ENCODE peak calls at places on chromosomes 2 and 18, in ten cellular contexts. C, V, Z, G, U, B, K, A, I and R are unnamed samples.

GRCh38 chr18:55228707-55229106 is 269.4 kb upstream of the CCDC68 start:
- DNase-seq in C (no peak), V (no peak), Z (no peak), G (peak), U (peak), B (no peak), K (no peak), A (no peak), I (peak), R (no peak)

GRCh38 chr18:47677952-47678351 is 252.5 kb downstream of the SMAD2 start:
- DNase-seq in C (no peak), V (no peak), Z (no peak), G (no peak), U (no peak), B (no peak), K (no peak), A (no peak), I (no peak), R (no peak)

GRCh38 chr2:61855178-61855523 is 1.3 kb upstream of the FAM161A start:
- DNase-seq in C (no peak), V (no peak), Z (peak), G (no peak), U (peak), B (no peak), K (peak), A (no peak), I (no peak), R (peak)

GRCh38 chr18:23963443-23964185 is 50.9 kb upstream of the TTC39C start:
- DNase-seq in C (no peak), V (peak), Z (no peak), G (no peak), U (peak), B (no peak), K (no peak), A (no peak), I (no peak), R (no peak)

GRCh38 chr2:238286987-238287386 is 1.4 kb downstream of the PER2 start:
- DNase-seq in C (no peak), V (no peak), Z (no peak), G (peak), U (no peak), B (no peak), K (no peak), A (no peak), I (peak), R (peak)

GRCh38 chr2:201171259-201171814 is 11.6 kb upstream of the CASP10 start:
- DNase-seq in C (no peak), V (no peak), Z (no peak), G (no peak), U (no peak), B (no peak), K (no peak), A (no peak), I (no peak), R (no peak)

GRCh38 chr18:23542471-23542870 is 39.2 kb downstream of the RMC1 start:
- DNase-seq in C (no peak), V (no peak), Z (no peak), G (no peak), U (no peak), B (no peak), K (no peak), A (no peak), I (no peak), R (no peak)

GRCh38 chr2:42225573-42225972 is 56.4 kb downstream of the EML4 start:
- DNase-seq in C (no peak), V (no peak), Z (no peak), G (no peak), U (no peak), B (no peak), K (no peak), A (no peak), I (no peak), R (no peak)

GRCh38 chr2:205383601-205384000 is 298.7 kb upstream of the NRP2 start:
- DNase-seq in C (no peak), V (no peak), Z (no peak), G (no peak), U (no peak), B (no peak), K (no peak), A (no peak), I (no peak), R (no peak)

GRCh38 chr2:127437056-127437455 is 18.8 kb downstream of the PROC start:
- DNase-seq in C (no peak), V (no peak), Z (no peak), G (no peak), U (no peak), B (no peak), K (no peak), A (no peak), I (no peak), R (no peak)

GRCh38 chr18:35736696-35737095 is 155.2 kb downstream of the GALNT1 start:
- DNase-seq in C (no peak), V (peak), Z (no peak), G (no peak), U (no peak), B (no peak), K (no peak), A (no peak), I (no peak), R (no peak)

GRCh38 chr2:237876056-237876439 is 16.6 kb downstream of the RAMP1 start:
- DNase-seq in C (peak), V (no peak), Z (no peak), G (no peak), U (no peak), B (no peak), K (no peak), A (no peak), I (peak), R (no peak)

GRCh38 chr18:58226476-58226875 is 182.4 kb downstream of the NEDD4L start:
- DNase-seq in C (no peak), V (no peak), Z (no peak), G (no peak), U (no peak), B (no peak), K (no peak), A (no peak), I (no peak), R (no peak)

GRCh38 chr2:64636105-64636873 is 17.4 kb downstream of the SERTAD2 start:
- DNase-seq in C (no peak), V (no peak), Z (peak), G (peak), U (no peak), B (no peak), K (no peak), A (no peak), I (no peak), R (no peak)

GRCh38 chr2:231902598-231902997 is 23.6 kb downstream of the NPPC start:
- DNase-seq in C (no peak), V (no peak), Z (no peak), G (no peak), U (no peak), B (no peak), K (no peak), A (no peak), I (no peak), R (no peak)

GRCh38 chr18:9319333-9319732 is 15.2 kb upstream of the TWSG1 start:
- DNase-seq in C (no peak), V (no peak), Z (no peak), G (no peak), U (no peak), B (no peak), K (no peak), A (no peak), I (no peak), R (no peak)

GRCh38 chr2:25043241-25043867 is 1.5 kb downstream of the EFR3B start:
- DNase-seq in C (no peak), V (peak), Z (no peak), G (no peak), U (peak), B (no peak), K (no peak), A (peak), I (no peak), R (peak)

GRCh38 chr18:80247403-80247916 is at the start of gene PARD6G:
- DNase-seq in C (peak), V (peak), Z (peak), G (peak), U (peak), B (no peak), K (peak), A (peak), I (peak), R (peak)

GRCh38 chr2:212975333-212975732 is 176.1 kb downstream of the IKZF2 start:
- DNase-seq in C (no peak), V (no peak), Z (no peak), G (no peak), U (no peak), B (no peak), K (no peak), A (no peak), I (no peak), R (no peak)

GRCh38 chr2:217099561-217099960 is 239.7 kb upstream of the TNP1 start:
- DNase-seq in C (peak), V (peak), Z (no peak), G (peak), U (no peak), B (peak), K (no peak), A (no peak), I (no peak), R (no peak)

GRCh38 chr2:203705184-203705583 is 1.3 kb upstream of the CD28 start:
- DNase-seq in C (no peak), V (no peak), Z (no peak), G (no peak), U (no peak), B (no peak), K (no peak), A (no peak), I (no peak), R (no peak)

GRCh38 chr2:128236491-128237035 is 82.1 kb downstream of the HS6ST1 start:
- DNase-seq in C (no peak), V (peak), Z (no peak), G (peak), U (no peak), B (no peak), K (no peak), A (no peak), I (no peak), R (no peak)

GRCh38 chr2:3557588-3558204 is 437 bp downstream of the RNASEH1 start:
- DNase-seq in C (no peak), V (no peak), Z (no peak), G (no peak), U (no peak), B (no peak), K (no peak), A (no peak), I (no peak), R (no peak)

GRCh38 chr2:150030440-150030839 is 442.9 kb upstream of the MMADHC start:
- DNase-seq in C (no peak), V (no peak), Z (no peak), G (no peak), U (no peak), B (no peak), K (no peak), A (no peak), I (no peak), R (no peak)

GRCh38 chr2:221443631-221444030 is 128.5 kb downstream of the EPHA4 start:
- DNase-seq in C (no peak), V (no peak), Z (no peak), G (no peak), U (no peak), B (no peak), K (no peak), A (no peak), I (no peak), R (no peak)

GRCh38 chr2:479505-480161 is 191.7 kb upstream of the ALKAL2 start:
- DNase-seq in C (no peak), V (no peak), Z (no peak), G (no peak), U (no peak), B (no peak), K (no peak), A (no peak), I (no peak), R (no peak)

GRCh38 chr2:1509271-1509995 is 96.2 kb downstream of the TPO start:
- DNase-seq in C (no peak), V (no peak), Z (no peak), G (no peak), U (no peak), B (no peak), K (peak), A (no peak), I (peak), R (no peak)

GRCh38 chr2:138622606-138623005 is 121.0 kb downstream of the SPOPL start:
- DNase-seq in C (no peak), V (no peak), Z (no peak), G (no peak), U (no peak), B (no peak), K (no peak), A (no peak), I (no peak), R (no peak)

GRCh38 chr2:61771904-61772845 is 81.7 kb downstream of the FAM161A start:
- DNase-seq in C (no peak), V (no peak), Z (no peak), G (no peak), U (no peak), B (no peak), K (no peak), A (no peak), I (no peak), R (no peak)

GRCh38 chr2:27049422-27050280 is 1.8 kb upstream of the AGBL5 start:
- DNase-seq in C (no peak), V (no peak), Z (peak), G (peak), U (no peak), B (no peak), K (peak), A (no peak), I (peak), R (peak)

GRCh38 chr2:47076586-47077441 is 78.3 kb downstream of the STPG4 start:
- DNase-seq in C (peak), V (peak), Z (no peak), G (peak), U (peak), B (peak), K (peak), A (no peak), I (peak), R (peak)

GRCh38 chr2:36572752-36573125 is 25.2 kb downstream of the FEZ2 start:
- DNase-seq in C (no peak), V (no peak), Z (no peak), G (no peak), U (no peak), B (no peak), K (no peak), A (no peak), I (no peak), R (no peak)

GRCh38 chr2:206783718-206784117 is 18.3 kb downstream of the FASTKD2 start:
- DNase-seq in C (no peak), V (peak), Z (no peak), G (no peak), U (peak), B (no peak), K (no peak), A (no peak), I (no peak), R (no peak)

GRCh38 chr2:104378853-104379374 is 475.0 kb upstream of the POU3F3 start:
- DNase-seq in C (no peak), V (no peak), Z (no peak), G (peak), U (peak), B (no peak), K (peak), A (peak), I (no peak), R (peak)

GRCh38 chr2:8536686-8537571 is 144.9 kb upstream of the ID2 start:
- DNase-seq in C (no peak), V (peak), Z (no peak), G (peak), U (no peak), B (no peak), K (peak), A (no peak), I (no peak), R (no peak)

GRCh38 chr2:11831415-11831814 is 85.0 kb downstream of the LPIN1 start:
- DNase-seq in C (no peak), V (no peak), Z (no peak), G (no peak), U (no peak), B (no peak), K (no peak), A (no peak), I (no peak), R (no peak)
- H3K4me3 ChIP-seq in C (no peak), V (no peak), Z (no peak), G (no peak), U (no peak), B (no peak), K (no peak), A (no peak), I (no peak), R (no peak)

GRCh38 chr2:234954551-234954992 is 2.8 kb downstream of the SH3BP4 start:
- DNase-seq in C (no peak), V (peak), Z (peak), G (no peak), U (no peak), B (no peak), K (no peak), A (no peak), I (peak), R (no peak)
- H3K4me3 ChIP-seq in C (no peak), V (peak), Z (peak), G (no peak), U (no peak), B (no peak), K (no peak), A (peak), I (peak), R (no peak)

DNA sequence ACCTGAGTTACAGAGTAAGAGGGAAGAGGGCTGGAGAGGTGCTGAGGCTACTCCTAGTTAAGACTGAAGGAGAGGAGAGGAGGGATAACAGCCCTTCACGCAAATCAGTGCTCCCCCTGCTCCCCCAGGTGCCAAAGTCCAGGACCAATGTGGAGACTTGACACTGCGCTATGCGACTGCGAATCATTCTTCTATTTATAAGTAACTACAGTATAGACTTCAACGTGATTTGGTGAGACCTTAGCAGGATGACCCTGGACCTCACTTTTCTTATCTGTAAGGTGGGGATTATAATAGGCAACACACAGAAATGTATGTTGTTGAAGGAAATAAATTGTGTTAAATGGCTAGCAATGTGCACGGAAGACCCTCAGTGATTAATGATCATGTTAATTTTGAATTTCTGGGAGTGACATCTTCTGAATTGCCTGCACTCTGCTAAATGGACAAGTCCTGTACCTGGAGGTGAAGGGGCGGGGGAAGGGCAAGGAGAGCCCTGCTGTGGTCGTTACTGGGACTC is 11.0 kb downstream of the EN1 start:
- DNase-seq in C (no peak), V (no peak), Z (no peak), G (no peak), U (no peak), B (no peak), K (peak), A (no peak), I (no peak), R (no peak)
- H3K4me3 ChIP-seq in C (peak), V (peak), Z (no peak), G (no peak), U (peak), B (peak), K (no peak), A (peak), I (peak), R (no peak)

GRCh38 chr18:71583291-71583690 is 960.9 kb downstream of the CBLN2 start:
- DNase-seq in C (no peak), V (peak), Z (no peak), G (no peak), U (no peak), B (no peak), K (no peak), A (no peak), I (no peak), R (no peak)
- H3K4me3 ChIP-seq in C (no peak), V (no peak), Z (no peak), G (no peak), U (no peak), B (no peak), K (no peak), A (no peak), I (no peak), R (no peak)